ENCODE peak calls at places on chromosomes 5 and 9, in six cellular contexts. V, N, L, B, D and A are unnamed samples.

GRCh38 chr9:95058795-95059386 is 258.6 kb downstream of the FANCC start:
- DNase-seq in N (no peak), V (no peak), D (no peak), B (no peak), L (peak; percentile 53), A (no peak)

GRCh38 chr9:122246666-122247065 is 17.9 kb upstream of the LHX6 start:
- DNase-seq in V (no peak), B (no peak), L (no peak), N (no peak), D (no peak), A (no peak)

GRCh38 chr5:35926389-35927051 is 11.9 kb downstream of the CAPSL start:
- DNase-seq in B (peak; percentile 84), V (peak; percentile 36), D (peak; percentile 63), N (peak; percentile 58), L (peak; percentile 59), A (peak; percentile 76)

GRCh38 chr5:75567710-75568109 is 43.5 kb upstream of the ANKDD1B start:
- DNase-seq in L (peak; percentile 67), B (peak; percentile 73), D (no peak), V (no peak), N (peak; percentile 9), A (no peak)

GRCh38 chr9:21413089-21414023 is 4.4 kb downstream of the IFNA8 start:
- DNase-seq in L (peak; percentile 12), B (no peak), V (no peak), N (no peak), D (no peak), A (peak; percentile 13)

GRCh38 chr5:33997331-33997983 is 10.4 kb downstream of the AMACR start:
- DNase-seq in D (peak; percentile 58), B (peak; percentile 88), V (peak; percentile 56), L (peak; percentile 93), N (peak; percentile 55), A (peak; percentile 58)

GRCh38 chr9:98673681-98674080 is 35.1 kb downstream of the GABBR2 start:
- DNase-seq in D (no peak), B (no peak), V (no peak), L (no peak), N (no peak), A (no peak)

GRCh38 chr5:5422819-5423515 is 490 bp downstream of the ICE1 start:
- DNase-seq in L (peak; percentile 53), V (no peak), N (no peak), D (no peak), B (no peak), A (no peak)

GRCh38 chr9:33375238-33375840 is 27.0 kb downstream of the AQP7 start:
- DNase-seq in N (no peak), L (no peak), V (no peak), D (no peak), B (no peak), A (peak; percentile 73)

GRCh38 chr9:136147038-136147889 is 28.6 kb upstream of the TMEM250 start:
- DNase-seq in V (no peak), D (no peak), B (no peak), L (no peak), N (no peak), A (no peak)

GRCh38 chr9:32672478-32672877 is 37.0 kb upstream of the TAF1L start:
- DNase-seq in L (peak; percentile 83), D (no peak), B (peak; percentile 90), N (peak; percentile 30), V (no peak), A (no peak)

GRCh38 chr5:134138416-134139376 is 24.2 kb downstream of the TCF7 start:
- DNase-seq in N (no peak), D (no peak), L (peak; percentile 93), B (peak; percentile 75), V (peak; percentile 33), A (no peak)

GRCh38 chr9:88628811-88629210 is 93.8 kb downstream of the NXNL2 start:
- DNase-seq in N (no peak), D (no peak), B (no peak), V (no peak), L (peak; percentile 54), A (no peak)

GRCh38 chr5:108905818-108906217 is 158.1 kb downstream of the FER start:
- DNase-seq in N (no peak), V (no peak), D (no peak), B (no peak), L (peak; percentile 40), A (no peak)

GRCh38 chr9:133606722-133607053 is 2.5 kb downstream of the FAM163B start:
- DNase-seq in L (no peak), D (no peak), N (no peak), B (no peak), V (no peak), A (no peak)

GRCh38 chr5:176619203-176619568 is 9.2 kb upstream of the GPRIN1 start:
- DNase-seq in V (no peak), L (peak; percentile 87), B (no peak), N (peak; percentile 54), D (peak; percentile 98), A (peak; percentile 98)

GRCh38 chr5:124949862-124950261 is 203.4 kb upstream of the ZNF608 start:
- DNase-seq in V (no peak), L (no peak), B (peak; percentile 81), N (no peak), D (no peak), A (no peak)

GRCh38 chr9:20630241-20630943 is 8.1 kb upstream of the MLLT3 start:
- DNase-seq in V (no peak), N (no peak), L (peak; percentile 57), B (no peak), D (no peak), A (no peak)

GRCh38 chr5:11504794-11505193 is 399.5 kb downstream of the CTNND2 start:
- DNase-seq in D (no peak), V (no peak), B (peak; percentile 48), L (peak; percentile 32), N (no peak), A (peak; percentile 36)

DNA sequence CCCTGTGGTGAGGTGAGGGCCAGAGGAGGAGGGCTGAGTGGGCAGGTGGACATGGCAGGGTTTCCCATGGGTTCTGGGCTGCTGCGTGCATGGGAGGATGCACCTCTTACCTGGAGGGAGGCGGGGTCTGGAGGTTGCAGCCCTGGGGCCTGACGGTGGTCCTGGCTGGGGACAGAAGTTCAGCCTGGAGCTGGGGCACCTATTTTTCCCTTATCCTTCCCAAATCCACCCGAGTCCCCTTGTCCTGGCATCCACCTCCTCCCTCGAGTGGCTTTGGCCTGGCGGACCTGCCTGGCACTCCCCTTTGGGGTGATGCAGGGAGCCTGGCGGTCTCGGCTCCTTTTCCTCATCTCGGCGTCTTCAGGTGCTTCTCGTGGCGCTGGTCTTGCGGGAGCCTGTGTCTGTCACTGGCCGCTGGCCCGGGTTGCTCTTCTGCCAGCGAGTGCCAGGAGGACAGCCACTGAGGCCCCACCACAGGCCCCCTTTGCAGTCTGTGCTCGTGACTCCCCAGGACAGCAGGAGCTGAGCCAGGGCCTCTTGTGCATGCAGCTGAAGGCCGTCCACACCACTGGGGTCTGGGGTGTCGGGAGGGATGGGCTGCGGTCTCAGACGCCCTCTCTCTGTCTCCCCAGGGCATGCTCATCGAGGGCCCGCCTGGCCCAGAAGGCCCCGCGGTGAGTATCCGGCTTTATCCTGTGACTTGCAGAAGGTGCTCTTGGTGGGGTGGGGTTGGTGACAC is 96.4 kb downstream of the COL5A1 start:
- DNase-seq in N (no peak), B (no peak), D (no peak), L (no peak), V (no peak), A (no peak)
- H3K9me3 ChIP-seq in N (no peaks in the 10 kb centered on the region), B (no peaks in the 10 kb centered on the region), D (no peaks in the 10 kb centered on the region), L (no peaks in the 10 kb centered on the region), V (no peaks in the 10 kb centered on the region), A (no peaks in the 10 kb centered on the region)

GRCh38 chr9:109916316-109916715 is 136.3 kb downstream of the PALM2AKAP2 start:
- DNase-seq in N (no peak), D (no peak), L (no peak), B (no peak), V (no peak), A (no peak)
- H3F3A ChIP-seq in N (peaks cover 9% of the 10 kb centered on the region), D (peaks cover 19% of the 10 kb centered on the region), L (peaks cover 30% of the 10 kb centered on the region), B (no peaks in the 10 kb centered on the region), V (peaks cover 47% of the 10 kb centered on the region), A (no peaks in the 10 kb centered on the region)

GRCh38 chr5:172768098-172768572 is 2.9 kb downstream of the DUSP1 start:
- DNase-seq in V (no peak), N (no peak), D (no peak), B (no peak), L (no peak), A (no peak)

GRCh38 chr5:172769598-172770373 is 1.2 kb downstream of the DUSP1 start:
- DNase-seq in N (no peak), B (no peak), V (no peak), L (peak; percentile 54), D (peak; percentile 49), A (peak; percentile 30)

GRCh38 chr5:172770374-172770674 is 671 bp downstream of the DUSP1 start:
- DNase-seq in L (no peak), D (no peak), N (no peak), B (no peak), V (no peak), A (no peak)

GRCh38 chr5:172768573-172769323 is 2.2 kb downstream of the DUSP1 start:
- DNase-seq in N (no peak), B (no peak), L (peak; percentile 74), V (no peak), D (no peak), A (no peak)

GRCh38 chr5:172769324-172769597 is 1.7 kb downstream of the DUSP1 start:
- DNase-seq in L (no peak), B (no peak), V (no peak), N (no peak), D (no peak), A (no peak)
- H4K20me1 ChIP-seq in L (peaks cover 14% of the 10 kb centered on the region), B (peaks cover 32% of the 10 kb centered on the region), V (no peaks in the 10 kb centered on the region), N (peaks cover 29% of the 10 kb centered on the region), D (peaks cover 51% of the 10 kb centered on the region), A (peaks cover 9% of the 10 kb centered on the region)

DNA sequence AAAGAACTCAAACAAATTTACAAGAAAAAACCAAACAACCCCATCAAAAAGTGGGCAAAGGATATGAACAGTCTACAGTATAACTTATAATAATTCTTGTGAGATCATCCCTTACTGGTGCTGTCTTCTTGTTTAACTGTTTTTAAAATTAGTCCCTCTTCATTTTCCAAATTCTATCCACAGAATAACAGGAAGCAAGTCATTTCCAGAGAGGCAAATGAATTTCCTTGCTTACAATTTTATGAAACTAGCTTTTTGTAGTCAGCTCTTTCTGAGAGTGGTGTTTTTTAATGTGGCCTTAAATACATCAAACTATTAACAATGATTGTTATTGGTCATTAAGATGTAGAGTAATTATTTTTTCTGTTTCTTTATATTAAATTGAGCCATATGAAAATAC is 40.6 kb downstream of the FAM174A start:
- DNase-seq in N (no peak), B (no peak), D (no peak), L (no peak), V (no peak), A (no peak)
- H3K9me3 ChIP-seq in N (no peaks in the 10 kb centered on the region), B (no peaks in the 10 kb centered on the region), D (no peaks in the 10 kb centered on the region), L (no peaks in the 10 kb centered on the region), V (no peaks in the 10 kb centered on the region), A (no peaks in the 10 kb centered on the region)

DNA sequence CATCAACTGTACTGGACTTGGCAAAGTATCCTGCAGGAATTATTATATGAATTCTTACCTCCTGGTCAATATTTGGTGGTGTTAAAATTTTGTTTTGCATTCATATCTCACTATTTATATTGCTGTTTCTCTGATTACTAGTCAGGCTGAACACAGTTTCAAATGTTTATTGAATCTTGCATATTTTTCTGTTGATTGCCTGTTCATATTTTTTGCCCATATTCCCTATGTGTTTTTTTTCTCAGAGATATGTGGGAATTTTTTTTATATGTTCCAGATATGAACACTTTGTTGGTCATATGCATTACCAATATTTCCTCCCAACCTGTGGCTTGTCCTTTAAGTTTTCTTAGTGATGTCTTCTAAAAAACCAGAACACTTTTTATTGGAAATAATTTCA is 148.9 kb upstream of the GRHPR start:
- DNase-seq in D (no peak), B (no peak), N (no peak), V (no peak), L (no peak), A (no peak)
- H3F3A ChIP-seq in D (peaks cover 8% of the 10 kb centered on the region), B (no peaks in the 10 kb centered on the region), N (no peaks in the 10 kb centered on the region), V (no peaks in the 10 kb centered on the region), L (no peaks in the 10 kb centered on the region), A (no peaks in the 10 kb centered on the region)

GRCh38 chr5:171418982-171419662 is at the start of gene FGF18:
- DNase-seq in D (peak; percentile 74), N (peak; percentile 69), V (peak; percentile 72), B (peak; percentile 50), L (peak; percentile 68), A (peak; percentile 91)
- H4K20me1 ChIP-seq in D (peaks cover 66% of the 10 kb centered on the region), N (peaks cover 19% of the 10 kb centered on the region), V (peaks cover 15% of the 10 kb centered on the region), B (peaks cover 29% of the 10 kb centered on the region), L (no peaks in the 10 kb centered on the region), A (peaks cover 85% of the 10 kb centered on the region)